ENCODE peak calls at places on chromosomes 6 and 20, in seven cellular contexts. T is HFF-Myc; E is astrocyte of the spinal cord; J is fibroblast of the aortic adventitia; B is left lung; A is A549; F is CD8-positive, alpha-beta T cell. W is an unnamed sample.
A peak's percentile ranks its signal among the peaks of the same experiment; 100 is the strongest.

GRCh38 chr6:66689608-66690007 is 982.6 kb upstream of the EYS start:
- DNase-seq in B (no peak), J (no peak), E (no peak), T (no peak), A (no peak), F (no peak), W (no peak)

GRCh38 chr6:102813489-102814275 is 1420.2 kb downstream of the GRIK2 start:
- DNase-seq in A (no peak), B (no peak), J (no peak), T (no peak), F (no peak), E (no peak), W (no peak)

GRCh38 chr6:169099411-169100202 is 154.0 kb downstream of the THBS2 start:
- DNase-seq in J (peak; percentile 57), T (no peak), F (no peak), B (no peak), A (peak; percentile 50), E (peak; percentile 47), W (no peak)

GRCh38 chr6:150207931-150208570 is 65.2 kb downstream of the PPP1R14C start:
- DNase-seq in T (no peak), J (no peak), F (no peak), A (no peak), B (no peak), E (no peak), W (no peak)

GRCh38 chr6:42714098-42714761 is 8.2 kb downstream of the PRPH2 start:
- DNase-seq in A (no peak), E (peak; percentile 66), T (no peak), F (no peak), B (no peak), J (peak; percentile 42), W (no peak)

GRCh38 chr6:38144365-38144764 is 324.8 kb downstream of the ZFAND3 start:
- DNase-seq in T (no peak), B (no peak), J (no peak), E (no peak), A (no peak), F (no peak), W (no peak)

GRCh38 chr6:108559884-108560462 is 744 bp upstream of the FOXO3 start:
- DNase-seq in A (peak; percentile 67), T (no peak), E (peak; percentile 88), F (no peak), B (peak; percentile 63), J (peak; percentile 76), W (peak; percentile 58)

GRCh38 chr6:25788305-25788922 is 33.9 kb downstream of the SLC17A4 start:
- DNase-seq in F (peak; percentile 40), J (peak; percentile 65), A (peak; percentile 57), B (no peak), T (peak; percentile 20), E (peak; percentile 12), W (no peak)

GRCh38 chr6:32885698-32886286 is 31.8 kb downstream of the PSMB9 start:
- DNase-seq in E (peak; percentile 80), T (peak; percentile 45), J (peak; percentile 87), F (no peak), B (no peak), A (peak; percentile 66), W (no peak)

GRCh38 chr6:148867851-148868250 is 121.0 kb downstream of the UST start:
- DNase-seq in J (no peak), A (no peak), T (no peak), B (no peak), E (no peak), F (no peak), W (no peak)

GRCh38 chr6:40791004-40791403 is 203.8 kb upstream of the LRFN2 start:
- DNase-seq in J (no peak), B (no peak), F (no peak), T (no peak), A (peak; percentile 14), E (no peak), W (no peak)

GRCh38 chr20:44885392-44886275 is at the start of gene YWHAB:
- DNase-seq in J (peak; percentile 94), F (peak; percentile 97), E (peak; percentile 98), A (peak; percentile 96), B (peak; percentile 99), T (peak; percentile 84), W (peak; percentile 98)
- TF ChIP-seq CTCF in J (peak; percentile 14), F (no peak), E (no peak), A (no peak), B (peak; percentile 22), T (no peak), W (peak; percentile 22)

DNA sequence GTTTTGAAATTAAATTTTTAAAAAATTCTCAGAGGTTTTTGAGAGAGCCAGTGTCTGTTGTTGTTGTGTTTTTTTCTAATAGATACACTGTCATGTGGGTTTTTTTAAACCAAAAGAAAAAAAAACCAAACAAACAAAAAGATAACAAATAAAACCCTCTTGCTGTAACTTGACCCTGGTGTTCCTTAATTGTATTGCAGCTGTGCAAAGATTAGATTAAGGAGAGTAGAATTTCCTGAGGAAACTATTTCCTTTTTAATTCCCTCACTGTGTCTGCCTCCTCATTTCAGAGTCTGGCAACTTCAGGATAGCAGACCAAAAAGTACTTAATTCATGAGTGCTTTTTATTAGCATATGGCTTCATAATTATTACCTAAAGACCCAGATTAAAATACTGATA is 281.9 kb downstream of the EPM2A start:
- DNase-seq in E (no peak), T (no peak), B (no peak), A (no peak), J (no peak), F (no peak), W (no peak)
- TF ChIP-seq CTCF in E (peak; percentile 37), T (no peak), B (peak; percentile 25), A (no peak), J (no peak), F (peak; percentile 25), W (peak; percentile 52)

DNA sequence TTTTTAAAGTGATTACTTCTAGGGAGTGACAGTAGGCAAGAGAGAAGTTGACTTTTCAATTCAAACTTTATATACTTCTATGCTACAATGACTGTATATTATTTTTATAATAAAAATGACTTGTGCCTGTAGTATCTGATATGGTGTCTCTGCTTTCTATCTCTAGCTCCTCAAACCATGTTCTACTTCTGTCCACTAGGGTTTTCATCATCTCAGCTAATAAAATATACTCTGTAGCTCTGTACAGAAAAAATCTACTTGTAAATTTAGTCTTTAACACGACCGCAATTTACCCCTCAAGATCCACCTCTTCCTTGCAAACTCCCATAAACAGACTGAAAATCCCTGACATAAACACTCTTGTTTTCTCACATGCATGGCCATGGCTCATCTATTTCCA is 42.3 kb downstream of the HBS1L start:
- DNase-seq in J (no peak), F (no peak), E (no peak), B (no peak), T (no peak), A (no peak), W (no peak)
- TF ChIP-seq CTCF in J (no peak), F (no peak), E (peak; percentile 4), B (no peak), T (no peak), A (no peak), W (no peak)

DNA sequence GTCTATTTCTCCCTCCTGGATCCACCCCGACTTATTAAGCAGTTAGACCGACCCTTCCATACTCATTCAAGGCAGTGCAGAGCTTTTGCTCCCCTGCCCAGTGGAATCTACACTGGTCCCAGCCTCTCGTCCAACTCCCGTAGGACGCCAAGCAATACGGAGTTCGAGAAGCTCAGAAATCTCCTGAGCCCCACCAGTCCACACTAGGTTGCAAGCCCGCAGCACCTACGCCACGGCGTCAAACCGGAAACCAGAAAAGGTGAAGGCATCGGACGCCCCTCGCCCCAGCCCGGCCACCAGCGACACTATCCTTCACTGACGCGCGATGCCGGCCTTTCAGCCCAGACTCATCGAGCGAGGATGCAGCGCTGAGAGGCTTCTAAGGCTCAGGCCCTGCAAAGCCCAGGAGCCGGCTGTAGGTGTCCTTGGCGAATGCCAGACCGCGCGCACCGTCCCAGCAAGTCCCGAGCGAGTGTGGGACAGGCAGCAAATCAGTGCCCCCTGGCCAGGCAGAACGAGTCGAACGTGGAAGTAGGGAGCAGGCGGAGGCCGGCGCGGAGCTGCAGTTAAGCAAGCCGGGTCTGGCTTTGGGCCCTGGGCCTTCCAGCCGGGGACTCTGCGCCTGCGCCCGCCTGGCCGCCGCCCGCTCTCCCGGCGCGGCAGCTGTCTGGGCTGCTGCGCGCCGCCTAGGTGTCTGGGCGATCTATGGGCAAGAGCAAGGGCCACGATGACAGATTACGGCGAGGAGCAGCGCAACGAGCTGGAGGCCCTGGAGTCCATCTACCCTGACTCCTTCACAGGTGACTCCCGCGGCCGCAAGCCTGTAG is at the start of gene RWDD1:
- DNase-seq in T (peak; percentile 97), B (peak; percentile 99), F (peak; percentile 96), J (peak; percentile 99), A (peak; percentile 99), E (peak; percentile 100), W (peak; percentile 98)
- TF ChIP-seq CTCF in T (no peak), B (no peak), F (no peak), J (no peak), A (no peak), E (no peak), W (no peak)

GRCh38 chr20:58084966-58085365 is 143.5 kb downstream of the ANKRD60 start:
- DNase-seq in J (no peak), E (no peak), F (no peak), B (no peak), A (peak; percentile 44), T (no peak), W (no peak)

GRCh38 chr20:58086763-58087566 is 141.5 kb downstream of the ANKRD60 start:
- DNase-seq in B (no peak), A (peak; percentile 57), E (peak; percentile 55), F (no peak), T (no peak), J (peak; percentile 42), W (peak; percentile 27)

GRCh38 chr20:58088105-58088504 is 140.3 kb downstream of the ANKRD60 start:
- DNase-seq in J (no peak), F (no peak), B (no peak), E (no peak), A (no peak), T (no peak), W (no peak)

GRCh38 chr20:58088625-58089024 is 139.8 kb downstream of the ANKRD60 start:
- DNase-seq in T (no peak), J (no peak), E (no peak), B (no peak), A (no peak), F (no peak), W (no peak)

GRCh38 chr20:58087567-58087858 is 140.9 kb downstream of the ANKRD60 start:
- DNase-seq in B (no peak), J (no peak), E (no peak), A (no peak), F (no peak), T (no peak), W (no peak)
- TF ChIP-seq CTCF in B (no peak), J (no peak), E (no peak), A (no peak), F (no peak), T (no peak), W (peak; percentile 2)

DNA sequence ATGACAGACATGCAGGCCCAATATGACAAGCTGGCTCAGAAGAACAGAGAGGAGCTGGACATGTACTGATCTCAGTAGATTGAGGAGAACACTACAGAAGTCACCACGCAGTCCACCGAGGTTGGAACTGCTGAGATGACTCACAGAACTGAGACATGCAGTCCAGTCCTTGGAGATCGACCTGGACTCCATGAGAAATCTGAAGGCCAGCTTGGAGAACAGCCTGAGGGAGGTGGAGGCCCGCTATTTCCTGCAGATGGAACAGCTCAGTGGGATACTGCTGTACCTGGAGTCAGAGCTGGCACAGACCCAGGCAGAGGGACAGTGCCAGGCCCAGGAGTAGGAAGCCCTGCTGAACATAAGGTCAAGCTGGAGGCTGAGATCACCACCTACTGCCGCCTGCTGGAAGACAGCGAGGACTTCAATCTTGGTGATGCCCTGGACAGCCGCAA is 21.3 kb downstream of the RNF114 start:
- DNase-seq in F (no peak), B (no peak), J (no peak), E (no peak), A (peak; percentile 52), T (no peak), W (no peak)
- TF ChIP-seq CTCF in F (no peak), B (no peak), J (no peak), E (no peak), A (no peak), T (no peak), W (no peak)